ENCODE peak calls at places on chromosomes 12 and 14, in seven cellular contexts. One of them, this sample, is unnamed.

GRCh38 chr12:3032161-3032560 is 45.0 kb upstream of the TSPAN9 start:
- DNase-seq in H1: no peak
- DNase-seq in HepG2: no peak
- DNase-seq in SK-N-SH: no peak
- DNase-seq in K562: no peak
- DNase-seq in GM12878: no peak
- DNase-seq in GM12891: no peak
- DNase-seq in this sample: no peak

GRCh38 chr14:100827140-100827517 is 1.2 kb downstream of the MEG3 start:
- DNase-seq in GM12878: no peak
- DNase-seq in K562: no peak
- DNase-seq in GM12891: no peak
- DNase-seq in H1: no peak
- DNase-seq in HepG2: no peak
- DNase-seq in SK-N-SH: no peak
- DNase-seq in this sample: no peak

GRCh38 chr14:95784137-95784536 is 70.2 kb upstream of the TCL1A start:
- DNase-seq in SK-N-SH: no peak
- DNase-seq in GM12878: no peak
- DNase-seq in K562: no peak
- DNase-seq in H1: no peak
- DNase-seq in HepG2: peak; percentile 16
- DNase-seq in GM12891: peak; percentile 19
- DNase-seq in this sample: no peak

GRCh38 chr14:71320734-71321555 is 413.7 kb downstream of the PCNX1 start:
- DNase-seq in GM12891: peak; percentile 41
- DNase-seq in HepG2: no peak
- DNase-seq in SK-N-SH: peak; percentile 83
- DNase-seq in GM12878: no peak
- DNase-seq in H1: peak; percentile 78
- DNase-seq in K562: peak; percentile 52
- DNase-seq in this sample: peak; percentile 45

GRCh38 chr12:111405856-111406473 is at the start of gene SH2B3:
- DNase-seq in GM12878: no peak
- DNase-seq in H1: no peak
- DNase-seq in HepG2: no peak
- DNase-seq in SK-N-SH: no peak
- DNase-seq in GM12891: no peak
- DNase-seq in K562: peak; percentile 70
- DNase-seq in this sample: no peak

GRCh38 chr12:68451261-68452091 is 119.3 kb upstream of the MDM1 start:
- DNase-seq in H1: no peak
- DNase-seq in GM12878: peak; percentile 88
- DNase-seq in GM12891: no peak
- DNase-seq in HepG2: no peak
- DNase-seq in SK-N-SH: no peak
- DNase-seq in K562: no peak
- DNase-seq in this sample: peak; percentile 4

GRCh38 chr12:109821968-109822367 is 11.2 kb downstream of the TRPV4 start:
- DNase-seq in HepG2: no peak
- DNase-seq in GM12891: no peak
- DNase-seq in GM12878: no peak
- DNase-seq in K562: no peak
- DNase-seq in H1: no peak
- DNase-seq in SK-N-SH: no peak
- DNase-seq in this sample: no peak

GRCh38 chr14:57502581-57503254 is 9.1 kb upstream of the CCDC198 start:
- DNase-seq in HepG2: no peak
- DNase-seq in K562: no peak
- DNase-seq in H1: no peak
- DNase-seq in GM12891: no peak
- DNase-seq in GM12878: no peak
- DNase-seq in SK-N-SH: no peak
- DNase-seq in this sample: no peak

GRCh38 chr12:131872154-131873046 is 22.0 kb upstream of the ULK1 start:
- DNase-seq in HepG2: no peak
- DNase-seq in K562: no peak
- DNase-seq in GM12891: peak; percentile 8
- DNase-seq in SK-N-SH: peak; percentile 42
- DNase-seq in GM12878: no peak
- DNase-seq in H1: no peak
- DNase-seq in this sample: peak; percentile 6

GRCh38 chr12:29041621-29042020 is 107.5 kb upstream of the FAR2 start:
- DNase-seq in SK-N-SH: no peak
- DNase-seq in H1: no peak
- DNase-seq in GM12878: no peak
- DNase-seq in K562: no peak
- DNase-seq in HepG2: no peak
- DNase-seq in GM12891: no peak
- DNase-seq in this sample: no peak

GRCh38 chr12:106892075-106892474 is 63.6 kb upstream of the TMEM263 start:
- DNase-seq in K562: no peak
- DNase-seq in SK-N-SH: no peak
- DNase-seq in GM12878: no peak
- DNase-seq in HepG2: no peak
- DNase-seq in GM12891: no peak
- DNase-seq in H1: no peak
- DNase-seq in this sample: no peak

GRCh38 chr14:22400590-22401259 is 188.3 kb downstream of the DAD1 start:
- DNase-seq in GM12891: no peak
- DNase-seq in SK-N-SH: no peak
- DNase-seq in K562: no peak
- DNase-seq in GM12878: no peak
- DNase-seq in HepG2: no peak
- DNase-seq in H1: no peak
- DNase-seq in this sample: no peak

GRCh38 chr12:53500119-53500775 is 836 bp upstream of the TARBP2 start:
- DNase-seq in H1: peak; percentile 47
- DNase-seq in GM12878: no peak
- DNase-seq in HepG2: peak; percentile 44
- DNase-seq in K562: peak; percentile 97
- DNase-seq in SK-N-SH: peak; percentile 91
- DNase-seq in GM12891: no peak
- DNase-seq in this sample: no peak

GRCh38 chr12:920676-921075 is 28.8 kb downstream of the RAD52 start:
- DNase-seq in H1: no peak
- DNase-seq in GM12891: no peak
- DNase-seq in GM12878: no peak
- DNase-seq in SK-N-SH: no peak
- DNase-seq in HepG2: no peak
- DNase-seq in K562: no peak
- DNase-seq in this sample: no peak

GRCh38 chr12:104672501-104673265 is 215.9 kb downstream of the CHST11 start:
- DNase-seq in GM12891: no peak
- DNase-seq in GM12878: no peak
- DNase-seq in HepG2: no peak
- DNase-seq in K562: no peak
- DNase-seq in SK-N-SH: no peak
- DNase-seq in H1: no peak
- DNase-seq in this sample: no peak

GRCh38 chr14:75431827-75432226 is 4.0 kb downstream of the JDP2 start:
- DNase-seq in GM12878: no peak
- DNase-seq in SK-N-SH: no peak
- DNase-seq in H1: no peak
- DNase-seq in K562: no peak
- DNase-seq in HepG2: no peak
- DNase-seq in GM12891: no peak
- DNase-seq in this sample: no peak

GRCh38 chr14:42353315-42353714 is 746.6 kb downstream of the LRFN5 start:
- DNase-seq in HepG2: no peak
- DNase-seq in K562: no peak
- DNase-seq in GM12891: no peak
- DNase-seq in GM12878: no peak
- DNase-seq in SK-N-SH: no peak
- DNase-seq in H1: no peak
- DNase-seq in this sample: no peak

GRCh38 chr12:74440469-74440868 is 97.2 kb upstream of the ATXN7L3B start:
- DNase-seq in HepG2: no peak
- DNase-seq in GM12878: no peak
- DNase-seq in SK-N-SH: no peak
- DNase-seq in H1: no peak
- DNase-seq in GM12891: no peak
- DNase-seq in K562: no peak
- DNase-seq in this sample: no peak
- TF ChIP-seq TAF1 in HepG2: no peak
- TF ChIP-seq TAF1 in GM12878: no peak
- TF ChIP-seq TAF1 in SK-N-SH: no peak
- TF ChIP-seq TAF1 in H1: no peak
- TF ChIP-seq TAF1 in GM12891: no peak
- TF ChIP-seq TAF1 in K562: no peak
- TF ChIP-seq TAF1 in this sample: no peak

GRCh38 chr12:124921200-124922008 is 7.0 kb upstream of the UBC start:
- DNase-seq in SK-N-SH: peak; percentile 41
- DNase-seq in H1: peak; percentile 81
- DNase-seq in GM12878: peak; percentile 97
- DNase-seq in K562: peak; percentile 27
- DNase-seq in GM12891: no peak
- DNase-seq in HepG2: peak; percentile 65
- DNase-seq in this sample: peak; percentile 46
- TF ChIP-seq TAF1 in SK-N-SH: peak; percentile 23
- TF ChIP-seq TAF1 in H1: no peak
- TF ChIP-seq TAF1 in GM12878: peak; percentile 87
- TF ChIP-seq TAF1 in K562: no peak
- TF ChIP-seq TAF1 in GM12891: peak; percentile 76
- TF ChIP-seq TAF1 in HepG2: no peak
- TF ChIP-seq TAF1 in this sample: peak; percentile 76

DNA sequence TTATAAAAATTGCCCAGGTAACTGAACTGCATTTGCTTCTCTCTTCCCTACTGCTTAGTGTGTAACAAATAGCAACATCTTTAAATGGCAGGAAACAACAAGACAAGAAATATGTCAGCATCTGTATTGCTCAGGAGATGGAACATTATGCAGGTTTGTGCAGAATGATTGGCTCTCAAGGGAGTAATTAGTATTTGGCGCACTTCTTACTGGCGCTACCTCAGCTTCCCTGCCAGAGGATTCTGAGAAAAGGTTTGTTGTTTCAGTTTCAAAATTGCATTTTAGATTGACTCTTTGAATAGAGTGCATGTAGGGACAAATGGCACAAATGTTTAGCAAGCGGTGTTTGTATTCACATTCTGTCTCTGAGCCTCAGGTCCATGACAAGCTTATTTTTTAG is 222.8 kb downstream of the DUSP6 start:
- DNase-seq in HepG2: no peak
- DNase-seq in GM12891: no peak
- DNase-seq in H1: no peak
- DNase-seq in GM12878: no peak
- DNase-seq in SK-N-SH: no peak
- DNase-seq in K562: no peak
- DNase-seq in this sample: no peak
- TF ChIP-seq TAF1 in HepG2: no peak
- TF ChIP-seq TAF1 in GM12891: no peak
- TF ChIP-seq TAF1 in H1: no peak
- TF ChIP-seq TAF1 in GM12878: no peak
- TF ChIP-seq TAF1 in SK-N-SH: no peak
- TF ChIP-seq TAF1 in K562: no peak
- TF ChIP-seq TAF1 in this sample: no peak

GRCh38 chr12:86727151-86727550 is 471.0 kb upstream of the MGAT4C start:
- DNase-seq in GM12891: no peak
- DNase-seq in SK-N-SH: no peak
- DNase-seq in H1: no peak
- DNase-seq in HepG2: no peak
- DNase-seq in GM12878: no peak
- DNase-seq in K562: no peak
- DNase-seq in this sample: no peak
- TF ChIP-seq TAF1 in GM12891: no peak
- TF ChIP-seq TAF1 in SK-N-SH: no peak
- TF ChIP-seq TAF1 in H1: no peak
- TF ChIP-seq TAF1 in HepG2: no peak
- TF ChIP-seq TAF1 in GM12878: no peak
- TF ChIP-seq TAF1 in K562: no peak
- TF ChIP-seq TAF1 in this sample: no peak

DNA sequence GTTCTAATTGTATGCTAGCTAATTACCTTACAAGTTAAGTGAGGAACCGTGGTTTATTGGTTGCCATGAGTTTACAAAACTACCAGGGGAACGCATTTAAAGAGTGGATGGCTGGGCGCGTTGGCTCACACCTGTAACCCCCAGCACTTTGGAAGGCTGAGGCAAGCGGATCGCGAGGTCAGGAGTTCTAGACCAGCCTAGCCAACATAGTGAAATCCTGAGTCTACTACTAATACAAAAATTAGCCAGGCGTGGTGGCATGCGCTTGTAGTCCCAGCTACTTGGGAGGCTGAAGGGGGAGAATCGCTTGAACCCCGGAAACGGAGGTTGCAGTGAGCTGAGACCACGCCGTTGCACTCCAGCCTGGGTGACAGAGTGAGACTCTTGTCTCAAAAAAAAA is 2.2 kb downstream of the EIF5 start:
- DNase-seq in GM12891: no peak
- DNase-seq in H1: no peak
- DNase-seq in SK-N-SH: no peak
- DNase-seq in K562: no peak
- DNase-seq in GM12878: no peak
- DNase-seq in HepG2: no peak
- DNase-seq in this sample: no peak
- TF ChIP-seq TAF1 in GM12891: no peak
- TF ChIP-seq TAF1 in H1: no peak
- TF ChIP-seq TAF1 in SK-N-SH: no peak
- TF ChIP-seq TAF1 in K562: no peak
- TF ChIP-seq TAF1 in GM12878: no peak
- TF ChIP-seq TAF1 in HepG2: no peak
- TF ChIP-seq TAF1 in this sample: no peak

GRCh38 chr12:51534675-51535074 is 56.4 kb upstream of the SCN8A start:
- DNase-seq in SK-N-SH: no peak
- DNase-seq in GM12878: no peak
- DNase-seq in HepG2: no peak
- DNase-seq in H1: no peak
- DNase-seq in GM12891: no peak
- DNase-seq in K562: no peak
- DNase-seq in this sample: no peak

GRCh38 chr12:51534216-51534615 is 56.8 kb upstream of the SCN8A start:
- DNase-seq in GM12891: no peak
- DNase-seq in GM12878: no peak
- DNase-seq in K562: no peak
- DNase-seq in HepG2: no peak
- DNase-seq in SK-N-SH: no peak
- DNase-seq in H1: no peak
- DNase-seq in this sample: no peak

GRCh38 chr12:51538149-51538548 is 52.9 kb upstream of the SCN8A start:
- DNase-seq in SK-N-SH: no peak
- DNase-seq in GM12891: no peak
- DNase-seq in K562: no peak
- DNase-seq in GM12878: no peak
- DNase-seq in H1: no peak
- DNase-seq in HepG2: no peak
- DNase-seq in this sample: no peak

GRCh38 chr12:51533799-51534198 is 57.2 kb upstream of the SCN8A start:
- DNase-seq in K562: no peak
- DNase-seq in GM12878: no peak
- DNase-seq in HepG2: no peak
- DNase-seq in GM12891: no peak
- DNase-seq in SK-N-SH: no peak
- DNase-seq in H1: no peak
- DNase-seq in this sample: no peak

DNA sequence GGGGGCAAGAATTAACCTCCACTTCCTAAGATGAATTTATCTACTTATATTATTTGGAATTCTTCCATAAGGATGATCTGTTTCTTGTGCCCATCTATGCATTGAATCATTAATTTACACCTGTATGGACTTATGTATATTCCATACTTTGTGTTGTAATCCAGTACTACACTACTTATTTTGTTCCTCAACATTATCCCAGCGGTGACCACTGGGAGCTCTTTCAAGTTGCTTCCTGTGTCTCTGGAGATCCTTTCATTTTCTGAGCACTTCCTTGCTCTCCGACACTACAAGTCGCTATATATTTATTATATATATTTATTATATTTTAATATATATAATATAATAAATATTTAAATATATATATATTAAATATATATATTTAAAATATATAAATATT is 54.9 kb upstream of the SCN8A start:
- DNase-seq in GM12891: no peak
- DNase-seq in H1: no peak
- DNase-seq in SK-N-SH: no peak
- DNase-seq in HepG2: no peak
- DNase-seq in GM12878: no peak
- DNase-seq in K562: peak; percentile 24
- DNase-seq in this sample: no peak
- TF ChIP-seq TAF1 in GM12891: no peak
- TF ChIP-seq TAF1 in H1: no peak
- TF ChIP-seq TAF1 in SK-N-SH: no peak
- TF ChIP-seq TAF1 in HepG2: no peak
- TF ChIP-seq TAF1 in GM12878: no peak
- TF ChIP-seq TAF1 in K562: no peak
- TF ChIP-seq TAF1 in this sample: no peak